ENCODE peak calls at places on chromosomes 12 and 14, in five cellular contexts. One of them, this sample, is unnamed.

GRCh38 chr14:50932159-50932558 is 12.1 kb downstream of the PYGL start:
- DNase-seq in endothelial cell of umbilical vein: no peak
- DNase-seq in stomach: no peak
- DNase-seq in mesenchymal stem cell: no peak
- DNase-seq in neuronal stem cell: no peak
- DNase-seq in this sample: no peak

GRCh38 chr14:52918486-52918885 is 32.4 kb downstream of the FERMT2 start:
- DNase-seq in mesenchymal stem cell: peak; percentile 80
- DNase-seq in neuronal stem cell: no peak
- DNase-seq in stomach: no peak
- DNase-seq in endothelial cell of umbilical vein: peak; percentile 95
- DNase-seq in this sample: no peak

GRCh38 chr12:123034022-123034541 is 53.6 kb downstream of the ARL6IP4 start:
- DNase-seq in endothelial cell of umbilical vein: no peak
- DNase-seq in mesenchymal stem cell: no peak
- DNase-seq in neuronal stem cell: no peak
- DNase-seq in stomach: no peak
- DNase-seq in this sample: no peak

GRCh38 chr12:75048763-75049162 is 160.9 kb downstream of the KCNC2 start:
- DNase-seq in mesenchymal stem cell: no peak
- DNase-seq in endothelial cell of umbilical vein: no peak
- DNase-seq in stomach: no peak
- DNase-seq in neuronal stem cell: no peak
- DNase-seq in this sample: no peak

GRCh38 chr14:27077181-27077738 is 479.4 kb upstream of the NOVA1 start:
- DNase-seq in stomach: no peak
- DNase-seq in endothelial cell of umbilical vein: no peak
- DNase-seq in neuronal stem cell: no peak
- DNase-seq in mesenchymal stem cell: no peak
- DNase-seq in this sample: no peak

GRCh38 chr14:22668417-22668816 is 24.3 kb upstream of the OR6J1 start:
- DNase-seq in mesenchymal stem cell: peak; percentile 68
- DNase-seq in endothelial cell of umbilical vein: no peak
- DNase-seq in stomach: no peak
- DNase-seq in neuronal stem cell: no peak
- DNase-seq in this sample: no peak

GRCh38 chr14:101061411-101062064 is 158.0 kb upstream of the RTL1 start:
- DNase-seq in endothelial cell of umbilical vein: no peak
- DNase-seq in stomach: no peak
- DNase-seq in neuronal stem cell: no peak
- DNase-seq in mesenchymal stem cell: no peak
- DNase-seq in this sample: no peak

GRCh38 chr12:46792925-46793324 is 32.9 kb downstream of the SLC38A4 start:
- DNase-seq in neuronal stem cell: no peak
- DNase-seq in mesenchymal stem cell: no peak
- DNase-seq in endothelial cell of umbilical vein: no peak
- DNase-seq in stomach: no peak
- DNase-seq in this sample: no peak

GRCh38 chr12:104057771-104058197 is 6.5 kb upstream of the HCFC2 start:
- DNase-seq in endothelial cell of umbilical vein: peak; percentile 53
- DNase-seq in stomach: no peak
- DNase-seq in neuronal stem cell: no peak
- DNase-seq in mesenchymal stem cell: peak; percentile 46
- DNase-seq in this sample: no peak

GRCh38 chr12:72543777-72544467 is 271.8 kb downstream of the TRHDE start:
- DNase-seq in stomach: no peak
- DNase-seq in neuronal stem cell: no peak
- DNase-seq in mesenchymal stem cell: no peak
- DNase-seq in endothelial cell of umbilical vein: no peak
- DNase-seq in this sample: no peak

GRCh38 chr12:69415471-69416275 is 54.5 kb upstream of the FRS2 start:
- DNase-seq in neuronal stem cell: peak; percentile 55
- DNase-seq in stomach: peak; percentile 50
- DNase-seq in endothelial cell of umbilical vein: peak; percentile 70
- DNase-seq in mesenchymal stem cell: peak; percentile 78
- DNase-seq in this sample: peak; percentile 64

DNA sequence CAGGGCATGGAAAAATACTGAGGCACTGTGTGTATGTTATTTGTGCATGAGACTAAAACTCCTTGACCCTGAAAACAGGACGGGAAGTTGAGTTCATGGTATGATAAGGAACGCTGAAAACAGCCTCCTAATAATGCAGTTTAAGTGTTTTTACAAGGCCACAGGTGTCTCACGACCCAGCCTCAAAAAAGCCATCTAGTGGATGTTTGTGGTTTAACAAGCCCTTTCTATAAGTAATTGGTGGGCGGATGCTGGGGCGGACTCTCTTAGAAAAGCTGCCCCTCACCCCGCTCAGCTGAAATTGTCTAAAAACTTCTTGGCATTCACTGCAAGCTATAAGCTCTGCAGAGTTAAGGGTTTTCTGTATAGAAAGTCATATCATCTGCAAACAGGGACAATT is 184.5 kb downstream of the NUBPL start:
- DNase-seq in endothelial cell of umbilical vein: no peak
- DNase-seq in stomach: no peak
- DNase-seq in neuronal stem cell: no peak
- DNase-seq in mesenchymal stem cell: no peak
- DNase-seq in this sample: peak; percentile 2
- H3K9me3 ChIP-seq in endothelial cell of umbilical vein: no peaks in the 10 kb centered on the region
- H3K9me3 ChIP-seq in stomach: no peaks in the 10 kb centered on the region
- H3K9me3 ChIP-seq in neuronal stem cell: no peaks in the 10 kb centered on the region
- H3K9me3 ChIP-seq in mesenchymal stem cell: peaks cover 28% of the 10 kb centered on the region
- H3K9me3 ChIP-seq in this sample: no peaks in the 10 kb centered on the region

GRCh38 chr14:25887251-25887908 is 710.5 kb downstream of the NOVA1 start:
- DNase-seq in endothelial cell of umbilical vein: peak; percentile 53
- DNase-seq in mesenchymal stem cell: peak; percentile 29
- DNase-seq in neuronal stem cell: no peak
- DNase-seq in stomach: no peak
- DNase-seq in this sample: no peak

GRCh38 chr14:25884657-25885056 is 713.2 kb downstream of the NOVA1 start:
- DNase-seq in mesenchymal stem cell: no peak
- DNase-seq in stomach: no peak
- DNase-seq in neuronal stem cell: no peak
- DNase-seq in endothelial cell of umbilical vein: no peak
- DNase-seq in this sample: no peak

GRCh38 chr14:25882899-25883298 is 714.9 kb downstream of the NOVA1 start:
- DNase-seq in endothelial cell of umbilical vein: no peak
- DNase-seq in mesenchymal stem cell: no peak
- DNase-seq in neuronal stem cell: no peak
- DNase-seq in stomach: no peak
- DNase-seq in this sample: no peak
- H3K9me3 ChIP-seq in endothelial cell of umbilical vein: no peaks in the 10 kb centered on the region
- H3K9me3 ChIP-seq in mesenchymal stem cell: no peaks in the 10 kb centered on the region
- H3K9me3 ChIP-seq in neuronal stem cell: no peaks in the 10 kb centered on the region
- H3K9me3 ChIP-seq in stomach: no peaks in the 10 kb centered on the region
- H3K9me3 ChIP-seq in this sample: no peaks in the 10 kb centered on the region

DNA sequence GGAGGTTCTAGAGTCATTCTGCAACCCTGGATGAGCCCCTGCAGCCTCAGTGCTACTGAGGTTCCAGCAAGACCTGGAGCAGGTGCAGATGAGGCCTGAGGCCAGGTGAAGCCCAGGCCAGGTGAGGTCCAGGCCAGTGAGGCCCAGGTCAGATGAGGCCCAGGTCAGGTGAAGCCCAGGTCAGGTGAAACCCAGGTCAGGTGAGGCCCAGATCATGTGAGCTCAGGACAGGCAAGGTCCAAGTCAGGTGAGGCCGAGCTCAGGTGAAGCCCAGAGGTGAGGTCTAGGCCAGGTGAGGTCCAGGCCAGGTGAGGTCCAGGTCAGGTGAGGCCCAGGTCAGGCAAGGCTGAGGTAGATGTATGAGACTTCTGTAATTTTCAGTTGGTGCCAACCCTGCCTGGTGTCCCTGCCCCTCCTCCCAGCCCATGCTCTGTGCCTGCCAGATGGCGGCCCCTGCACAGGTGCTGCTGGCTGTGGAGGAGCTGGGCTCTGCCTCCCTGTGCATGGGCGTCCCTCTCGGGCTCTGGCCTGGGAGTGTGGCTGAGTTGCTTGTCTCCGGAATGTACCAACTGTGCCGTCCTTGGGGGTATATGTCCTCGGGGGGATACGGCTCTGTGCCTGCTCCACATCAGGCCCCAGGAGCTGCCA is 388.5 kb downstream of the TMEM121 start:
- DNase-seq in neuronal stem cell: no peak
- DNase-seq in endothelial cell of umbilical vein: no peak
- DNase-seq in stomach: no peak
- DNase-seq in mesenchymal stem cell: no peak
- DNase-seq in this sample: no peak
- H3K9me3 ChIP-seq in neuronal stem cell: peaks cover 25% of the 10 kb centered on the region
- H3K9me3 ChIP-seq in endothelial cell of umbilical vein: no peaks in the 10 kb centered on the region
- H3K9me3 ChIP-seq in stomach: no peaks in the 10 kb centered on the region
- H3K9me3 ChIP-seq in mesenchymal stem cell: peaks cover 3% of the 10 kb centered on the region
- H3K9me3 ChIP-seq in this sample: peaks cover 30% of the 10 kb centered on the region

GRCh38 chr14:106318700-106319099 is 792.3 kb downstream of the TMEM121 start:
- DNase-seq in neuronal stem cell: no peak
- DNase-seq in mesenchymal stem cell: no peak
- DNase-seq in endothelial cell of umbilical vein: no peak
- DNase-seq in stomach: no peak
- DNase-seq in this sample: no peak

DNA sequence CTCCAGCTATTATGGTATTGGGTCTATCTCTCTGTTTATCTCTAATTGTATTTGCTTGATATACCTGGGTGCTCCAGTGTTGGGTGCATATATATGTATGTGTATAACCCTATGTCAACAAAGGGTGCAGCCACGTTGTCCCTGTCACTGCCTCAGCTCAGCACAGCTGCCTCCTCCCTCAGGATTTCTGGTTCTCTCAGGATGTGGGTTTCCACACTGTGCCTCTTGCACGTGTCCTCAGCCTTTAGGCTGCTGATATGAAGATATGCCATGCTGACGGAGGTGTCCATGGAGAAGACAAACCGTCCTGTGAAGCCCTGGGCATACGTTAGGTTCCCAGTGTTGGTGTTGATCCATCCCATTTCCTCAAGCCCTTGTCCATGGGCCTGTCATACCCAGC is 791.2 kb downstream of the TMEM121 start:
- DNase-seq in endothelial cell of umbilical vein: no peak
- DNase-seq in neuronal stem cell: no peak
- DNase-seq in stomach: no peak
- DNase-seq in mesenchymal stem cell: no peak
- DNase-seq in this sample: no peak
- H3K9me3 ChIP-seq in endothelial cell of umbilical vein: peaks cover 7% of the 10 kb centered on the region
- H3K9me3 ChIP-seq in neuronal stem cell: peaks cover 36% of the 10 kb centered on the region
- H3K9me3 ChIP-seq in stomach: no peaks in the 10 kb centered on the region
- H3K9me3 ChIP-seq in mesenchymal stem cell: no peaks in the 10 kb centered on the region
- H3K9me3 ChIP-seq in this sample: peaks cover 23% of the 10 kb centered on the region

GRCh38 chr14:71758198-71758955 is 173.9 kb upstream of the RGS6 start:
- DNase-seq in stomach: no peak
- DNase-seq in endothelial cell of umbilical vein: no peak
- DNase-seq in neuronal stem cell: no peak
- DNase-seq in mesenchymal stem cell: no peak
- DNase-seq in this sample: no peak
- H3K9me3 ChIP-seq in stomach: no peaks in the 10 kb centered on the region
- H3K9me3 ChIP-seq in endothelial cell of umbilical vein: no peaks in the 10 kb centered on the region
- H3K9me3 ChIP-seq in neuronal stem cell: peaks cover 2% of the 10 kb centered on the region
- H3K9me3 ChIP-seq in mesenchymal stem cell: peaks cover 11% of the 10 kb centered on the region
- H3K9me3 ChIP-seq in this sample: no peaks in the 10 kb centered on the region

GRCh38 chr14:47490766-47491165 is 184.6 kb downstream of the MDGA2 start:
- DNase-seq in stomach: no peak
- DNase-seq in mesenchymal stem cell: no peak
- DNase-seq in endothelial cell of umbilical vein: no peak
- DNase-seq in neuronal stem cell: no peak
- DNase-seq in this sample: no peak
- H3K9me3 ChIP-seq in stomach: no peaks in the 10 kb centered on the region
- H3K9me3 ChIP-seq in mesenchymal stem cell: peaks cover 3% of the 10 kb centered on the region
- H3K9me3 ChIP-seq in endothelial cell of umbilical vein: no peaks in the 10 kb centered on the region
- H3K9me3 ChIP-seq in neuronal stem cell: no peaks in the 10 kb centered on the region
- H3K9me3 ChIP-seq in this sample: no peaks in the 10 kb centered on the region

GRCh38 chr12:38153737-38154061 is 162.9 kb upstream of the ALG10B start:
- DNase-seq in mesenchymal stem cell: no peak
- DNase-seq in stomach: no peak
- DNase-seq in endothelial cell of umbilical vein: no peak
- DNase-seq in neuronal stem cell: no peak
- DNase-seq in this sample: no peak

GRCh38 chr12:38152816-38153736 is 163.5 kb upstream of the ALG10B start:
- DNase-seq in mesenchymal stem cell: no peak
- DNase-seq in neuronal stem cell: no peak
- DNase-seq in endothelial cell of umbilical vein: no peak
- DNase-seq in stomach: no peak
- DNase-seq in this sample: no peak

GRCh38 chr12:38154096-38155019 is 162.2 kb upstream of the ALG10B start:
- DNase-seq in endothelial cell of umbilical vein: no peak
- DNase-seq in neuronal stem cell: no peak
- DNase-seq in stomach: no peak
- DNase-seq in mesenchymal stem cell: no peak
- DNase-seq in this sample: no peak

GRCh38 chr12:38149395-38150073 is 167.0 kb upstream of the ALG10B start:
- DNase-seq in neuronal stem cell: no peak
- DNase-seq in mesenchymal stem cell: no peak
- DNase-seq in stomach: no peak
- DNase-seq in endothelial cell of umbilical vein: no peak
- DNase-seq in this sample: no peak

GRCh38 chr12:38151991-38152700 is 164.4 kb upstream of the ALG10B start:
- DNase-seq in endothelial cell of umbilical vein: no peak
- DNase-seq in mesenchymal stem cell: no peak
- DNase-seq in neuronal stem cell: no peak
- DNase-seq in stomach: no peak
- DNase-seq in this sample: no peak
- H3K9me3 ChIP-seq in endothelial cell of umbilical vein: no peaks in the 10 kb centered on the region
- H3K9me3 ChIP-seq in mesenchymal stem cell: peaks cover 2% of the 10 kb centered on the region
- H3K9me3 ChIP-seq in neuronal stem cell: peaks cover 64% of the 10 kb centered on the region
- H3K9me3 ChIP-seq in stomach: no peaks in the 10 kb centered on the region
- H3K9me3 ChIP-seq in this sample: peaks cover 32% of the 10 kb centered on the region

GRCh38 chr12:132940071-132940719 is 15.9 kb downstream of the ZNF605 start:
- DNase-seq in neuronal stem cell: no peak
- DNase-seq in mesenchymal stem cell: no peak
- DNase-seq in endothelial cell of umbilical vein: no peak
- DNase-seq in stomach: no peak
- DNase-seq in this sample: no peak

GRCh38 chr12:132937476-132937875 is 18.6 kb downstream of the ZNF605 start:
- DNase-seq in endothelial cell of umbilical vein: no peak
- DNase-seq in mesenchymal stem cell: no peak
- DNase-seq in neuronal stem cell: no peak
- DNase-seq in stomach: no peak
- DNase-seq in this sample: no peak

GRCh38 chr12:132945806-132946506 is 10.2 kb downstream of the ZNF605 start:
- DNase-seq in neuronal stem cell: no peak
- DNase-seq in endothelial cell of umbilical vein: no peak
- DNase-seq in mesenchymal stem cell: no peak
- DNase-seq in stomach: no peak
- DNase-seq in this sample: no peak

GRCh38 chr12:132942611-132943010 is 13.5 kb downstream of the ZNF605 start:
- DNase-seq in neuronal stem cell: no peak
- DNase-seq in mesenchymal stem cell: no peak
- DNase-seq in stomach: no peak
- DNase-seq in endothelial cell of umbilical vein: no peak
- DNase-seq in this sample: no peak

DNA sequence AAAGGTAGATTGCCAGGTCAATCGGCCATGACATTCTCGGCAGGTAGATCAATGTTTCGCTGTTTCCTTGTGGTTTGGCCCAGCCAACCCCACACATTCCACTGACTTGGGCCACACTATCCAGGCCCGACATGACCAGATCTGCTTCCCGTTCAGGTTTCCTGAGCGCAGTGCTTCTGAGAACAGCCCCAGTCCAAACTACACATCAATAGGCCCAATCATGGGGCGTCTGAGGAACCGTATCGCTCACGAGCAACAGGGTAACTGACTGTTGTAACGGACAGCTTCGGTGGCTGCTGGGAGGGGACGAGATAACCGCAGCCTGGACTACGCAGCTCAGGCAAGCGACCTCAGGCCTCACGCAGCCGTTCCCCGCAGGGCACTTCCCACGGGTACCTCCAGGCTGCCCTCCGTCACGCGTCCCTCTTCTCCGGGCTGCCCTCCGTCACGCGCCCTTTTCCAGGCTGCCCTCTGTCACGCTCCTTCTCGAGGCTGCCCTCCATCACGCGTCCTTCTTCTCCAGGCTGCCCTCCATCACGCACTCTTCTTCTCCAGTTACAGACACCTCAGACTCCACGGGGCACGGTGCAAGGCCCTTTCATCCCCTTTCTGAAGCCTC is 14.7 kb downstream of the ZNF605 start:
- DNase-seq in endothelial cell of umbilical vein: no peak
- DNase-seq in mesenchymal stem cell: no peak
- DNase-seq in stomach: no peak
- DNase-seq in neuronal stem cell: no peak
- DNase-seq in this sample: no peak
- H3K9me3 ChIP-seq in endothelial cell of umbilical vein: peaks cover 9% of the 10 kb centered on the region
- H3K9me3 ChIP-seq in mesenchymal stem cell: peaks cover 82% of the 10 kb centered on the region
- H3K9me3 ChIP-seq in stomach: peaks cover 52% of the 10 kb centered on the region
- H3K9me3 ChIP-seq in neuronal stem cell: peaks cover 42% of the 10 kb centered on the region
- H3K9me3 ChIP-seq in this sample: peaks cover 2% of the 10 kb centered on the region